ENCODE peak calls at places on chromosomes 16 and 17, in four cellular contexts. E is HCT116, A is tibial nerve, Z is upper lobe of left lung. I is an unnamed sample.

GRCh38 chr17:74959826-74960738 is 12.5 kb downstream of the HID1 start:
- DNase-seq in E (no peak), A (no peak), Z (peak), I (no peak)

GRCh38 chr16:4032768-4033167 is 83.5 kb downstream of the ADCY9 start:
- DNase-seq in E (no peak), A (no peak), Z (peak), I (no peak)

GRCh38 chr16:55543470-55543869 is 23.0 kb upstream of the CAPNS2 start:
- DNase-seq in E (no peak), A (no peak), Z (no peak), I (no peak)

GRCh38 chr17:57832711-57833596 is 16.9 kb downstream of the MRPS23 start:
- DNase-seq in E (peak), A (peak), Z (no peak), I (peak)

GRCh38 chr16:19884021-19884485 is 595 bp downstream of the GPRC5B start:
- DNase-seq in E (no peak), A (no peak), Z (peak), I (peak)

GRCh38 chr17:46759141-46759540 is 59.4 kb downstream of the WNT3 start:
- DNase-seq in E (no peak), A (no peak), Z (no peak), I (no peak)

GRCh38 chr16:20004931-20005330 is 68.8 kb downstream of the GPR139 start:
- DNase-seq in E (no peak), A (no peak), Z (no peak), I (no peak)

GRCh38 chr16:3578121-3578520 is 918 bp upstream of the NLRC3 start:
- DNase-seq in E (no peak), A (no peak), Z (no peak), I (no peak)

GRCh38 chr17:16100737-16101400 is 101.2 kb downstream of the TTC19 start:
- DNase-seq in E (no peak), A (no peak), Z (no peak), I (no peak)

GRCh38 chr16:75361936-75362335 is 71.4 kb downstream of the CFDP1 start:
- DNase-seq in E (no peak), A (no peak), Z (no peak), I (no peak)

GRCh38 chr17:64304512-64304911 is 41.5 kb upstream of the TEX2 start:
- DNase-seq in E (no peak), A (no peak), Z (no peak), I (no peak)

GRCh38 chr16:15484662-15485061 is 50.3 kb downstream of the BMERB1 start:
- DNase-seq in E (no peak), A (no peak), Z (no peak), I (no peak)

GRCh38 chr17:41621916-41622315 is 2.5 kb downstream of the KRT17 start:
- DNase-seq in E (no peak), A (no peak), Z (no peak), I (peak)

DNA sequence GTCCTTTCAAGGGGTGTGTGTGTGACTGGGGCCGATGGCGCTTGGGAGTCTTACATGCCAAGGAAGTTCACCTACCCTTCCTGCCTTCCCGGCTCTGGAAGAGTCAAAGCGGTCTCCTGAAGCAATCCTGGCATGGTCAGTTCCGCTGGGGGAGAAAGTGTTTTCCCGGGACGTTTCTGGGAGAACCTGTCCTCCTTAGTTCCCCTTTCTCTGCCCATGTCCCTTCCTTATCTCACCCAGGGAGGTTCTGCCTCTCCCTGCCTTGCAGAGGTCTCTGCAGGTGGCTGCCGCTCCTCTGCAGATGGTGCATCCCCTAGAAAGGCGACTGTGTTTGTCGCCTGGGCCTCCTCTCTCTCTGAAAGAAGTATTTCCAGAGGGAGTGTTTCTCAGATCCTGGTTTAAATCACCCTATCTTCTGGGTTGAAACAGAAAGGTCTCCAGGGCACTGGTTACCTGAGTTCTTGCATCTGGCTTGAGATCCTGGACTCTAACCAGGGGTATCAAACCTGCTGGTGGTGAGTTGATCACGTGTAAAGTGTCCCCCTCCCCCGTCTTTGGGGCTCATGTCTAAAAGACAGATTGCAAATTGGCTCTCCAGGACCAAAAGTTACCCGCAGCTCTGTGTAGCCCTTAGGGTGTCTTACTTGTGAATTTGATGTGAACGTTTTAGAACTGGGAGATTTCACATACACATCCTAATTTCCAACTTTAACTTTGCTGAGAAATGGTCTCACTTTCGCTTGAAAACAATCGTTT is 1.9 kb downstream of the PRKCB start:
- DNase-seq in E (no peak), A (no peak), Z (no peak), I (no peak)
- H3K4me3 ChIP-seq in E (no peak), A (no peak), Z (peak), I (peak)

GRCh38 chr16:68194263-68194662 is 41.7 kb downstream of the ESRP2 start:
- DNase-seq in E (no peak), A (no peak), Z (no peak), I (no peak)
- TF ChIP-seq POLR2A in E (no peak), A (no peak), Z (no peak), I (no peak)

DNA sequence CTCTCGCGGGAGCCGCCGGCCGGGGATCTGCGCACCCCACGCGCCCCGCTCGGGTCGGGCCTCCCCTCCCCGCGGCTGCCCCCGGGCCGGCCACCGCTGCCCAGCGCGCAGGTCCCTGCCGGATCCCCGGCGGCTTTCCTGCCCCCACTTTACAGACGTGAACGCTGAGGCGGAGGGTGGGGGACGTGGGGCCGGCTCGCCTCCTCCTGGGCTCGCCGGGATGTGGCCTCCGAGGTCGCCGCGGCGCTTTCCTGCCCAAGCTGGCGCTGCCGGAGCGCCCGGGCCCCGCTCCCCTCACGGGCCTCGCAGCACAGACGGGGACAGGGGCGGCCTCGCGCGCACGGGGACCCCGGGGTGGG is 26.7 kb downstream of the RTN4RL1 start:
- DNase-seq in E (no peak), A (no peak), Z (no peak), I (no peak)
- H3K4me3 ChIP-seq in E (no peak), A (peak), Z (peak), I (peak)

DNA sequence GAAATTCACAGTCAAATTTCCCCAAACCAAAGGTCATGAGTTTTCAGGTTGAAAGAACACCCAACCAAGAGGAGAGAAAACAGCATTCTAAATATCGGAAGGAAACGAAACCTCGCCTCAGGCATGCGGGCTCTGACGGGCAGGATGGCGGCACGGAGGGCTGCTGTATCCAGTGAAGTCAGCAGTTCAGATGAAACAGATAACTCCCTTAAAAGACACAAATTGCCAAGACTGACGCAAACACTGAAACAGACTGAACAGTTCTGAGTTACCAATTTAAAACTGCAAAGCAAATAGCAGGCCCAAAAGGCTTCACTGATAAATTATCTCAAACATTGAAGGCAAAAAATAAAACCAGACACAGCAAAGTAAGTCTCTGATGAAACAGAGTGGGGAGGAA is 20.6 kb upstream of the CDH15 start:
- DNase-seq in E (no peak), A (no peak), Z (no peak), I (no peak)
- TF ChIP-seq POLR2A in E (no peak), A (no peak), Z (no peak), I (no peak)

GRCh38 chr16:27403601-27403992 is 1.6 kb downstream of the IL21R start:
- DNase-seq in E (no peak), A (no peak), Z (no peak), I (no peak)
- H3K4me3 ChIP-seq in E (no peak), A (no peak), Z (peak), I (no peak)

DNA sequence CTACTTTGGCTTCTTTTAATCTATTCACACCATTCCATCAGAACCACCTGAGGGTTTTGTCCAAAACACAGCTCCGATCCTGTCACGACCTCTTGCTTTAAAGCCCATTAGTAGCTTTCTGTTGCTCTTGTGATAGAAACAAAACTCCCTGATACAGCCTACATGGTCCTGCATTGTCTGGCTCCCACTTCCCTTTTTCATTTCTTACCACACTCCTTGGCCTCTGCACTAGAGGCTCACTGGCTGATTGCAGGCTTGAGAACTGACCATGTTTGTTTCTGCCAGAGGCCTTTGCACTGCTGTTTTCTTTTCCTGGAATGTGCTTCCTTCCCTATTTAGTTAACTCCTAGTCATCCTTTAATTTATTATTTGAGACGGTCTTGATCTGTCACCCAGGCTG is 23.7 kb downstream of the IST1 start:
- DNase-seq in E (no peak), A (no peak), Z (no peak), I (no peak)
- TF ChIP-seq POLR2A in E (no peak), A (no peak), Z (no peak), I (no peak)